ENCODE peak calls at places on chromosomes 1 and 21, in six cellular contexts. One of them, this sample, is unnamed.

GRCh38 chr1:109214695-109215623 is 1.2 kb downstream of the SARS1 start:
- DNase-seq in H4: peak
- DNase-seq in fibroblast of the aortic adventitia: peak
- DNase-seq in NK-92 treated with Interleukin-12 subunit alpha and Interleukin-12 subunit beta, amount 100 ng/mL, for 24 hours: peak
- DNase-seq in fibroblast of the conjunctiva: peak
- DNase-seq in ovary: no peak
- DNase-seq in this sample: peak

GRCh38 chr1:38776466-38776865 is 83.1 kb downstream of the RRAGC start:
- DNase-seq in H4: no peak
- DNase-seq in fibroblast of the conjunctiva: no peak
- DNase-seq in ovary: no peak
- DNase-seq in fibroblast of the aortic adventitia: no peak
- DNase-seq in NK-92 treated with Interleukin-12 subunit alpha and Interleukin-12 subunit beta, amount 100 ng/mL, for 24 hours: no peak
- DNase-seq in this sample: no peak

GRCh38 chr1:59136541-59137335 is 160.2 kb upstream of the FGGY start:
- DNase-seq in ovary: no peak
- DNase-seq in H4: no peak
- DNase-seq in NK-92 treated with Interleukin-12 subunit alpha and Interleukin-12 subunit beta, amount 100 ng/mL, for 24 hours: no peak
- DNase-seq in fibroblast of the conjunctiva: no peak
- DNase-seq in fibroblast of the aortic adventitia: peak
- DNase-seq in this sample: no peak

GRCh38 chr1:228398741-228399461 is 7.7 kb downstream of the TRIM11 start:
- DNase-seq in fibroblast of the aortic adventitia: no peak
- DNase-seq in ovary: no peak
- DNase-seq in H4: no peak
- DNase-seq in fibroblast of the conjunctiva: no peak
- DNase-seq in NK-92 treated with Interleukin-12 subunit alpha and Interleukin-12 subunit beta, amount 100 ng/mL, for 24 hours: no peak
- DNase-seq in this sample: no peak

GRCh38 chr1:110524311-110525249 is 5.6 kb upstream of the KCNA10 start:
- DNase-seq in NK-92 treated with Interleukin-12 subunit alpha and Interleukin-12 subunit beta, amount 100 ng/mL, for 24 hours: peak
- DNase-seq in ovary: no peak
- DNase-seq in fibroblast of the aortic adventitia: peak
- DNase-seq in H4: peak
- DNase-seq in fibroblast of the conjunctiva: peak
- DNase-seq in this sample: peak

GRCh38 chr1:210653771-210654170 is 325.1 kb downstream of the HHAT start:
- DNase-seq in H4: peak
- DNase-seq in fibroblast of the conjunctiva: peak
- DNase-seq in ovary: no peak
- DNase-seq in fibroblast of the aortic adventitia: peak
- DNase-seq in NK-92 treated with Interleukin-12 subunit alpha and Interleukin-12 subunit beta, amount 100 ng/mL, for 24 hours: no peak
- DNase-seq in this sample: no peak

GRCh38 chr1:50700226-50701020 is 259.6 kb downstream of the FAF1 start:
- DNase-seq in fibroblast of the conjunctiva: no peak
- DNase-seq in fibroblast of the aortic adventitia: no peak
- DNase-seq in ovary: no peak
- DNase-seq in H4: no peak
- DNase-seq in NK-92 treated with Interleukin-12 subunit alpha and Interleukin-12 subunit beta, amount 100 ng/mL, for 24 hours: no peak
- DNase-seq in this sample: no peak

GRCh38 chr1:24714859-24715520 is 30.3 kb upstream of the CLIC4 start:
- DNase-seq in fibroblast of the conjunctiva: no peak
- DNase-seq in ovary: no peak
- DNase-seq in fibroblast of the aortic adventitia: peak
- DNase-seq in NK-92 treated with Interleukin-12 subunit alpha and Interleukin-12 subunit beta, amount 100 ng/mL, for 24 hours: no peak
- DNase-seq in H4: peak
- DNase-seq in this sample: peak

GRCh38 chr1:38027201-38028104 is 14.9 kb downstream of the UTP11 start:
- DNase-seq in fibroblast of the aortic adventitia: no peak
- DNase-seq in fibroblast of the conjunctiva: no peak
- DNase-seq in H4: no peak
- DNase-seq in NK-92 treated with Interleukin-12 subunit alpha and Interleukin-12 subunit beta, amount 100 ng/mL, for 24 hours: no peak
- DNase-seq in ovary: no peak
- DNase-seq in this sample: no peak

GRCh38 chr1:54485417-54485816 is 62.6 kb upstream of the ACOT11 start:
- DNase-seq in fibroblast of the conjunctiva: no peak
- DNase-seq in fibroblast of the aortic adventitia: no peak
- DNase-seq in H4: no peak
- DNase-seq in ovary: no peak
- DNase-seq in NK-92 treated with Interleukin-12 subunit alpha and Interleukin-12 subunit beta, amount 100 ng/mL, for 24 hours: no peak
- DNase-seq in this sample: no peak

GRCh38 chr21:33587792-33588484 is 546 bp downstream of the DONSON start:
- DNase-seq in fibroblast of the conjunctiva: no peak
- DNase-seq in NK-92 treated with Interleukin-12 subunit alpha and Interleukin-12 subunit beta, amount 100 ng/mL, for 24 hours: peak
- DNase-seq in fibroblast of the aortic adventitia: peak
- DNase-seq in ovary: peak
- DNase-seq in H4: peak
- DNase-seq in this sample: peak

GRCh38 chr21:14609274-14609673 is 63.2 kb upstream of the SAMSN1 start:
- DNase-seq in NK-92 treated with Interleukin-12 subunit alpha and Interleukin-12 subunit beta, amount 100 ng/mL, for 24 hours: no peak
- DNase-seq in fibroblast of the aortic adventitia: no peak
- DNase-seq in fibroblast of the conjunctiva: no peak
- DNase-seq in ovary: no peak
- DNase-seq in H4: no peak
- DNase-seq in this sample: no peak

GRCh38 chr1:184792450-184792969 is 37.9 kb upstream of the EDEM3 start:
- DNase-seq in fibroblast of the conjunctiva: peak
- DNase-seq in NK-92 treated with Interleukin-12 subunit alpha and Interleukin-12 subunit beta, amount 100 ng/mL, for 24 hours: no peak
- DNase-seq in fibroblast of the aortic adventitia: peak
- DNase-seq in ovary: no peak
- DNase-seq in H4: peak
- DNase-seq in this sample: peak

GRCh38 chr1:103529746-103530145 is 4.2 kb downstream of the RNPC3 start:
- DNase-seq in ovary: no peak
- DNase-seq in fibroblast of the conjunctiva: no peak
- DNase-seq in fibroblast of the aortic adventitia: no peak
- DNase-seq in NK-92 treated with Interleukin-12 subunit alpha and Interleukin-12 subunit beta, amount 100 ng/mL, for 24 hours: no peak
- DNase-seq in H4: no peak
- DNase-seq in this sample: no peak

GRCh38 chr21:33884361-33885157 is 31.0 kb downstream of the ATP5PO start:
- DNase-seq in fibroblast of the conjunctiva: peak
- DNase-seq in ovary: no peak
- DNase-seq in NK-92 treated with Interleukin-12 subunit alpha and Interleukin-12 subunit beta, amount 100 ng/mL, for 24 hours: no peak
- DNase-seq in fibroblast of the aortic adventitia: peak
- DNase-seq in H4: no peak
- DNase-seq in this sample: no peak

GRCh38 chr1:38547346-38547745 is 312.2 kb downstream of the RRAGC start:
- DNase-seq in fibroblast of the conjunctiva: no peak
- DNase-seq in NK-92 treated with Interleukin-12 subunit alpha and Interleukin-12 subunit beta, amount 100 ng/mL, for 24 hours: no peak
- DNase-seq in ovary: no peak
- DNase-seq in H4: no peak
- DNase-seq in fibroblast of the aortic adventitia: no peak
- DNase-seq in this sample: no peak

GRCh38 chr1:94539496-94539895 is 2.1 kb downstream of the F3 start:
- DNase-seq in fibroblast of the aortic adventitia: peak
- DNase-seq in H4: no peak
- DNase-seq in ovary: no peak
- DNase-seq in NK-92 treated with Interleukin-12 subunit alpha and Interleukin-12 subunit beta, amount 100 ng/mL, for 24 hours: no peak
- DNase-seq in fibroblast of the conjunctiva: peak
- DNase-seq in this sample: peak

GRCh38 chr1:59173721-59174120 is 123.2 kb upstream of the FGGY start:
- DNase-seq in NK-92 treated with Interleukin-12 subunit alpha and Interleukin-12 subunit beta, amount 100 ng/mL, for 24 hours: no peak
- DNase-seq in ovary: no peak
- DNase-seq in fibroblast of the conjunctiva: no peak
- DNase-seq in fibroblast of the aortic adventitia: peak
- DNase-seq in H4: no peak
- DNase-seq in this sample: no peak

GRCh38 chr1:65525297-65526048 is 105.0 kb downstream of the LEPR start:
- DNase-seq in H4: no peak
- DNase-seq in fibroblast of the aortic adventitia: no peak
- DNase-seq in fibroblast of the conjunctiva: no peak
- DNase-seq in NK-92 treated with Interleukin-12 subunit alpha and Interleukin-12 subunit beta, amount 100 ng/mL, for 24 hours: no peak
- DNase-seq in ovary: peak
- DNase-seq in this sample: peak

GRCh38 chr1:9101510-9102146 is 27.3 kb downstream of the GPR157 start:
- DNase-seq in fibroblast of the aortic adventitia: peak
- DNase-seq in NK-92 treated with Interleukin-12 subunit alpha and Interleukin-12 subunit beta, amount 100 ng/mL, for 24 hours: peak
- DNase-seq in fibroblast of the conjunctiva: peak
- DNase-seq in ovary: peak
- DNase-seq in H4: peak
- DNase-seq in this sample: peak

GRCh38 chr1:11753555-11754208 is 8.3 kb upstream of the C1orf167 start:
- DNase-seq in fibroblast of the aortic adventitia: peak
- DNase-seq in fibroblast of the conjunctiva: no peak
- DNase-seq in ovary: no peak
- DNase-seq in H4: no peak
- DNase-seq in NK-92 treated with Interleukin-12 subunit alpha and Interleukin-12 subunit beta, amount 100 ng/mL, for 24 hours: no peak
- DNase-seq in this sample: no peak

This sample was measured in testis.